ENCODE peak calls at places on chromosomes 7 and 10, in six cellular contexts. One of them, this sample, is unnamed.

GRCh38 chr7:142868188-142868811 is 13.4 kb downstream of the EPHB6 start:
- DNase-seq in T follicular helper cell: no peak
- DNase-seq in naive thymus-derived CD8-positive, alpha-beta T cell: no peak
- DNase-seq in transverse colon: no peak
- DNase-seq in left lobe of liver: no peak
- DNase-seq in posterior cingulate gyrus: peak; percentile 84
- DNase-seq in this sample: no peak

GRCh38 chr7:107580716-107581383 is 804 bp downstream of the BCAP29 start:
- DNase-seq in naive thymus-derived CD8-positive, alpha-beta T cell: no peak
- DNase-seq in left lobe of liver: no peak
- DNase-seq in posterior cingulate gyrus: no peak
- DNase-seq in transverse colon: no peak
- DNase-seq in T follicular helper cell: no peak
- DNase-seq in this sample: no peak

GRCh38 chr7:105677803-105678583 is 96.7 kb upstream of the EFCAB10 start:
- DNase-seq in T follicular helper cell: peak; percentile 54
- DNase-seq in naive thymus-derived CD8-positive, alpha-beta T cell: peak; percentile 21
- DNase-seq in transverse colon: peak; percentile 68
- DNase-seq in posterior cingulate gyrus: peak; percentile 63
- DNase-seq in left lobe of liver: no peak
- DNase-seq in this sample: no peak

GRCh38 chr10:116629340-116629739 is 8.6 kb downstream of the PNLIPRP2 start:
- DNase-seq in transverse colon: no peak
- DNase-seq in posterior cingulate gyrus: no peak
- DNase-seq in T follicular helper cell: no peak
- DNase-seq in left lobe of liver: no peak
- DNase-seq in naive thymus-derived CD8-positive, alpha-beta T cell: no peak
- DNase-seq in this sample: no peak

GRCh38 chr7:131383417-131383816 is 55.7 kb downstream of the MKLN1 start:
- DNase-seq in left lobe of liver: no peak
- DNase-seq in posterior cingulate gyrus: no peak
- DNase-seq in T follicular helper cell: no peak
- DNase-seq in transverse colon: no peak
- DNase-seq in naive thymus-derived CD8-positive, alpha-beta T cell: no peak
- DNase-seq in this sample: peak; percentile 1

GRCh38 chr10:43904301-43904700 is 255.6 kb upstream of the ZNF32 start:
- DNase-seq in posterior cingulate gyrus: no peak
- DNase-seq in transverse colon: no peak
- DNase-seq in T follicular helper cell: no peak
- DNase-seq in naive thymus-derived CD8-positive, alpha-beta T cell: no peak
- DNase-seq in left lobe of liver: no peak
- DNase-seq in this sample: no peak

GRCh38 chr10:18533921-18534320 is 117.5 kb downstream of the NSUN6 start:
- DNase-seq in posterior cingulate gyrus: no peak
- DNase-seq in naive thymus-derived CD8-positive, alpha-beta T cell: no peak
- DNase-seq in T follicular helper cell: no peak
- DNase-seq in left lobe of liver: no peak
- DNase-seq in transverse colon: no peak
- DNase-seq in this sample: no peak

GRCh38 chr10:124074471-124075109 is 18.8 kb downstream of the CHST15 start:
- DNase-seq in posterior cingulate gyrus: peak; percentile 84
- DNase-seq in T follicular helper cell: no peak
- DNase-seq in naive thymus-derived CD8-positive, alpha-beta T cell: no peak
- DNase-seq in left lobe of liver: no peak
- DNase-seq in transverse colon: peak; percentile 34
- DNase-seq in this sample: no peak

GRCh38 chr7:102303669-102304422 is 17.2 kb downstream of the SH2B2 start:
- DNase-seq in posterior cingulate gyrus: no peak
- DNase-seq in transverse colon: no peak
- DNase-seq in naive thymus-derived CD8-positive, alpha-beta T cell: no peak
- DNase-seq in left lobe of liver: no peak
- DNase-seq in T follicular helper cell: no peak
- DNase-seq in this sample: no peak

GRCh38 chr7:66282594-66282935 is 77.4 kb downstream of the TPST1 start:
- DNase-seq in naive thymus-derived CD8-positive, alpha-beta T cell: no peak
- DNase-seq in left lobe of liver: no peak
- DNase-seq in T follicular helper cell: no peak
- DNase-seq in posterior cingulate gyrus: no peak
- DNase-seq in transverse colon: no peak
- DNase-seq in this sample: no peak

GRCh38 chr7:100911484-100911883 is 15.8 kb upstream of the ACHE start:
- DNase-seq in naive thymus-derived CD8-positive, alpha-beta T cell: no peak
- DNase-seq in T follicular helper cell: no peak
- DNase-seq in posterior cingulate gyrus: no peak
- DNase-seq in transverse colon: peak; percentile 17
- DNase-seq in left lobe of liver: no peak
- DNase-seq in this sample: no peak

GRCh38 chr7:6218324-6218723 is 54.1 kb downstream of the CYTH3 start:
- DNase-seq in left lobe of liver: no peak
- DNase-seq in transverse colon: no peak
- DNase-seq in T follicular helper cell: no peak
- DNase-seq in posterior cingulate gyrus: no peak
- DNase-seq in naive thymus-derived CD8-positive, alpha-beta T cell: no peak
- DNase-seq in this sample: no peak

GRCh38 chr10:124092270-124093075 is 925 bp downstream of the CHST15 start:
- DNase-seq in T follicular helper cell: no peak
- DNase-seq in transverse colon: peak; percentile 77
- DNase-seq in posterior cingulate gyrus: peak; percentile 90
- DNase-seq in naive thymus-derived CD8-positive, alpha-beta T cell: no peak
- DNase-seq in left lobe of liver: peak; percentile 68
- DNase-seq in this sample: peak; percentile 5